ENCODE peak calls at places on chromosome 10, in five cellular contexts. A is fibroblast of lung, F is IMR-90, U is H1, J is mammary epithelial cell. S is an unnamed sample. For H4K20me1, the result is how much of the 10 kb centered on the place peaks cover.

GRCh38 chr10:114821915-114822770 is 563 bp downstream of the FHIP2A start:
- DNase-seq in F (peak), J (peak), U (no peak), A (peak), S (no peak)

GRCh38 chr10:86222336-86222650 is 144.3 kb downstream of the GRID1 start:
- DNase-seq in F (no peak), A (no peak), J (no peak), U (no peak), S (no peak)

GRCh38 chr10:106508920-106509319 is 655.6 kb downstream of the SORCS1 start:
- DNase-seq in F (peak), A (no peak), J (no peak), U (no peak), S (no peak)

GRCh38 chr10:114541081-114541833 is 116.8 kb downstream of the ABLIM1 start:
- DNase-seq in J (peak), A (peak), U (no peak), F (peak), S (peak)

GRCh38 chr10:78740976-78741375 is 327.8 kb upstream of the ZMIZ1 start:
- DNase-seq in J (no peak), F (no peak), A (no peak), U (no peak), S (no peak)

GRCh38 chr10:132354356-132355094 is 22.5 kb downstream of the LRRC27 start:
- DNase-seq in A (no peak), U (no peak), J (no peak), F (no peak), S (no peak)

GRCh38 chr10:44757551-44758205 is 153.5 kb upstream of the TMEM72 start:
- DNase-seq in U (no peak), F (no peak), A (no peak), J (no peak), S (no peak)

GRCh38 chr10:74238031-74238431 is 87.0 kb downstream of the ADK start:
- DNase-seq in J (no peak), A (peak), U (no peak), F (peak), S (peak)

GRCh38 chr10:91909178-91909677 is at the start of gene FGFBP3:
- DNase-seq in A (peak), U (no peak), J (peak), F (peak), S (peak)

GRCh38 chr10:74071151-74071550 is 73.2 kb downstream of the VCL start:
- DNase-seq in J (no peak), A (peak), U (no peak), F (peak), S (no peak)

GRCh38 chr10:67697646-67698245 is 1.8 kb upstream of the CTNNA3 start:
- DNase-seq in J (peak), A (peak), U (no peak), F (peak), S (peak)

GRCh38 chr10:1424648-1425047 is 312.7 kb downstream of the ADARB2 start:
- DNase-seq in A (no peak), J (no peak), F (no peak), U (no peak), S (no peak)
- H4K20me1 ChIP-seq in A (under half), J (under half), F (under half), U (under half), S (under half)

DNA sequence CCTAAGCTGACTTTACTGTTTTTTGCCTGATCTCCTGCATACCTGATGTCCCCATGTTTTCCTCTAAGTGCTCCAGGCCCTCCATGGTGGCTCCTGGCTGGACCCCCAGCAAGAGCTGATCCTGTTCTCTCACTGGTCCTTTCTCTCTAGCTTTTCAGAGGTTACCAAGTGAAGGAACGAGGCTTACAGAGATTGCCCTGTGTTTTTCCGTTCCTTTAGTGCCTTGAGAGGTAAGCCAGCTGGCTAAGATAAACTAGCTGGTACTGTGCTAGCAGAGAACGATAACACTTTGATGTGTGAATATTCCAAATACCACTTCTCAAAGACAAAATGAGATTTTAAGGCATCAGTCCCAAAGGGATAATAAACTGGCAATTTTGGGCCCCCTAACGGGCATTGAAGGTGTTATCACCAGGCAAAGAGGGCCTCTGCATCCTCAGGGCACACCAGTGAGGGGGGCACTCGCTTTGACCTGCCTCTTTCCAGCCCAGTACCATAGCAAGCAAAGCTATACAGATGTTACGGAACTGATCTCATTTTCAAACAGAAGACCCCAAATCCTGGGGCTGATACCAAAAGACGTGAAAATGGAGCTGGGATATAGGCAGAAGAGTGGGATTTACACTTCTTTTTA is 8.4 kb upstream of the CCNY start:
- DNase-seq in A (no peak), F (no peak), J (no peak), U (no peak), S (no peak)
- H4K20me1 ChIP-seq in A (under half), F (under half), J (under half), U (under half), S (under half)

GRCh38 chr10:117533507-117534281 is 8.9 kb upstream of the EMX2 start:
- DNase-seq in A (no peak), F (no peak), J (no peak), U (no peak), S (no peak)

GRCh38 chr10:117530791-117531190 is 11.8 kb upstream of the EMX2 start:
- DNase-seq in U (no peak), J (no peak), A (no peak), F (no peak), S (no peak)

GRCh38 chr10:117531371-117532002 is 11.1 kb upstream of the EMX2 start:
- DNase-seq in U (no peak), F (no peak), A (no peak), J (no peak), S (no peak)

GRCh38 chr10:117532451-117533107 is 10.0 kb upstream of the EMX2 start:
- DNase-seq in J (no peak), A (no peak), U (no peak), F (no peak), S (no peak)

GRCh38 chr10:117532003-117532385 is 10.6 kb upstream of the EMX2 start:
- DNase-seq in J (no peak), A (no peak), F (no peak), U (no peak), S (no peak)
- H4K20me1 ChIP-seq in J (under half), A (under half), F (under half), U (under half), S (under half)

GRCh38 chr10:103802637-103803353 is 52.6 kb downstream of the SH3PXD2A start:
- DNase-seq in J (peak), F (no peak), U (no peak), A (no peak), S (no peak)

GRCh38 chr10:103800110-103800509 is 55.3 kb downstream of the SH3PXD2A start:
- DNase-seq in F (no peak), U (no peak), J (no peak), A (no peak), S (no peak)

GRCh38 chr10:103800789-103801540 is 54.4 kb downstream of the SH3PXD2A start:
- DNase-seq in U (no peak), A (peak), F (peak), J (peak), S (peak)

GRCh38 chr10:103803941-103804340 is 51.4 kb downstream of the SH3PXD2A start:
- DNase-seq in J (peak), F (no peak), A (no peak), U (no peak), S (peak)

DNA sequence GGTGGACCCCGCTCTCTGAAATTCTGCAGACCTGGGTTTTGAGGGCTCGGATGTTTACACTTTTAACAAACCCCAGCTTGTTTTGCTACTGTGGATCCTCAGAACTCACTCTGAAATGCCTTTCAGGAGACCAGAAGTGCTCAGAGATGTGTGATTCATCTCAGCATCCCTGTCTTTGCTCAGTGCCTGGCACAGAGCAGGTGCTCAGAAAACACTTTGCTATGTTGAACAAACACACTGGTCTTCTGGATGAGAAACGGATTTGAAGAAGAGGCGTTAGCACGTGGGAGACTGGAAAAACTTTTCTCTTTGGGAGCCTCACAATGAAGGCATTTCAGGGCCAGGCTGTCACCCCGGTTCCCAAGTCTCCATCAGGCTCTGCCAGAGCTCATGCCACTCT is 53.3 kb downstream of the SH3PXD2A start:
- DNase-seq in U (no peak), A (no peak), J (no peak), F (no peak), S (no peak)
- H4K20me1 ChIP-seq in U (under half), A (under half), J (under half), F (under half), S (under half)

DNA sequence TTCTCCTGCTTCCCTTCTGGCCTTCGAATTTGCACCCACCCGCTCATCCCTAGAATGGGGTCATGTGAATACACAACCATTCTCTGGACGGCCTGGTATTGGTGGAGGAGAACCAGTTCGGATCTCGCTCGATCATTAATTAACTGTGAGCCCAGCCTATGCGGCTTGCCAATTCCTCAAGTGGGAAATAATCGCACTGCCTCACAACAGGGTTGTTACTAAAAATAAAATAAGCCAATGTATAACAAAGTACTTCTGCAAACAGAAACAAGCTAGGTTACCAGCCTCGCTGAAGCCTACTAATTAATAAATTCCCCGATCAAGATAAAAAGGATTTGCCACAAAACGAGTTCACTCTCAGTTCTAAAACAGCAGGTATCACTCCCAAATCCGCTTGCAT is 16.2 kb downstream of the CTBP2 start:
- DNase-seq in A (no peak), U (no peak), F (no peak), J (no peak), S (no peak)
- H4K20me1 ChIP-seq in A (under half), U (half or more), F (half or more), J (under half), S (half or more)